ENCODE peak calls at places on chromosomes 6 and 20, in six cellular contexts. B, L, A, Y, W and X are unnamed samples.

GRCh38 chr20:63945031-63945658 is 11.1 kb downstream of the UCKL1 start:
- DNase-seq in Y (no peak), L (no peak), B (no peak), A (no peak), W (peak; percentile 78), X (no peak)

GRCh38 chr6:145929037-145929633 is 35.0 kb downstream of the SHPRH start:
- DNase-seq in Y (peak; percentile 5), W (no peak), A (peak; percentile 18), B (no peak), L (peak; percentile 63), X (no peak)

GRCh38 chr6:41548098-41548840 is 2.1 kb downstream of the FOXP4 start:
- DNase-seq in Y (no peak), A (peak; percentile 22), W (peak; percentile 78), L (no peak), B (no peak), X (no peak)

GRCh38 chr6:33862536-33862935 is 58.7 kb upstream of the MLN start:
- DNase-seq in A (no peak), Y (no peak), L (no peak), B (no peak), W (no peak), X (no peak)

GRCh38 chr6:122394016-122394415 is 5.4 kb upstream of the HSF2 start:
- DNase-seq in W (no peak), L (no peak), B (no peak), Y (no peak), A (no peak), X (no peak)

GRCh38 chr6:21050930-21051329 is 516.7 kb downstream of the CDKAL1 start:
- DNase-seq in B (no peak), A (no peak), W (no peak), Y (no peak), L (no peak), X (no peak)

GRCh38 chr6:166223091-166223490 is 55.4 kb upstream of the TBXT start:
- DNase-seq in B (no peak), A (no peak), L (no peak), Y (no peak), W (no peak), X (no peak)

GRCh38 chr20:36404435-36404978 is 98.4 kb downstream of the DLGAP4 start:
- DNase-seq in W (no peak), B (no peak), L (no peak), A (no peak), Y (no peak), X (no peak)

GRCh38 chr6:40356242-40356910 is 230.8 kb downstream of the LRFN2 start:
- DNase-seq in B (no peak), A (no peak), Y (peak; percentile 37), L (no peak), W (no peak), X (no peak)

GRCh38 chr6:127938701-127939100 is 37.8 kb upstream of the THEMIS start:
- DNase-seq in W (no peak), B (no peak), L (no peak), A (peak; percentile 30), Y (peak; percentile 61), X (no peak)

GRCh38 chr6:44667668-44668390 is 280.3 kb downstream of the CDC5L start:
- DNase-seq in L (peak; percentile 21), A (peak; percentile 9), B (no peak), Y (no peak), W (no peak), X (no peak)

GRCh38 chr6:26022166-26022510 is 59.5 kb downstream of the TRIM38 start:
- DNase-seq in Y (peak; percentile 31), A (no peak), B (peak; percentile 63), L (peak; percentile 88), W (no peak), X (no peak)

GRCh38 chr20:34979366-34980153 is 23.9 kb downstream of the MYH7B start:
- DNase-seq in W (no peak), Y (no peak), B (peak; percentile 51), L (no peak), A (no peak), X (no peak)

GRCh38 chr6:116190550-116190949 is 63.3 kb downstream of the TSPYL4 start:
- DNase-seq in B (no peak), L (no peak), W (no peak), A (no peak), Y (no peak), X (no peak)

GRCh38 chr6:35552285-35552917 is 39.7 kb upstream of the TULP1 start:
- DNase-seq in W (peak; percentile 1), A (peak; percentile 58), Y (peak; percentile 29), B (no peak), L (peak; percentile 39), X (no peak)

GRCh38 chr6:74362391-74362790 is 666.4 kb downstream of the CD109 start:
- DNase-seq in W (no peak), Y (no peak), A (no peak), B (no peak), L (no peak), X (no peak)

GRCh38 chr6:134165827-134166226 is 113.4 kb upstream of the SLC2A12 start:
- DNase-seq in Y (no peak), A (no peak), W (no peak), B (no peak), L (no peak), X (no peak)

GRCh38 chr6:43951063-43951755 is 176.0 kb downstream of the MRPL14 start:
- DNase-seq in Y (no peak), W (peak; percentile 85), B (no peak), L (peak; percentile 28), A (no peak), X (no peak)

GRCh38 chr6:156028310-156029131 is 572.9 kb upstream of the NOX3 start:
- DNase-seq in A (peak; percentile 33), Y (no peak), B (no peak), L (peak; percentile 34), W (peak; percentile 70), X (no peak)

GRCh38 chr20:58721951-58722371 is 29.4 kb downstream of the NPEPL1 start:
- DNase-seq in L (no peak), W (no peak), B (peak; percentile 24), Y (no peak), A (no peak), X (no peak)

GRCh38 chr20:41256516-41256915 is 61.0 kb downstream of the ZHX3 start:
- DNase-seq in L (no peak), W (no peak), A (no peak), Y (no peak), B (no peak), X (no peak)

GRCh38 chr6:49918787-49919186 is 45.2 kb downstream of the DEFB114 start:
- DNase-seq in L (no peak), Y (no peak), B (no peak), A (no peak), W (no peak), X (no peak)

GRCh38 chr6:38658768-38659167 is 19.0 kb upstream of the BTBD9 start:
- DNase-seq in Y (no peak), W (no peak), L (no peak), A (no peak), B (no peak), X (no peak)

GRCh38 chr6:159100789-159101182 is 56.0 kb upstream of the TAGAP start:
- DNase-seq in B (no peak), Y (no peak), L (no peak), W (no peak), A (no peak), X (no peak)

GRCh38 chr6:159100011-159100788 is 55.4 kb upstream of the TAGAP start:
- DNase-seq in Y (no peak), L (no peak), A (no peak), W (no peak), B (no peak), X (no peak)

GRCh38 chr6:159097256-159097655 is 52.5 kb upstream of the TAGAP start:
- DNase-seq in L (no peak), W (no peak), Y (no peak), A (no peak), B (no peak), X (no peak)

GRCh38 chr6:159098636-159099106 is 53.9 kb upstream of the TAGAP start:
- DNase-seq in Y (no peak), W (peak; percentile 80), L (peak; percentile 64), B (no peak), A (peak; percentile 88), X (no peak)

GRCh38 chr6:159099311-159099710 is 54.5 kb upstream of the TAGAP start:
- DNase-seq in B (no peak), Y (no peak), L (no peak), W (no peak), A (no peak), X (no peak)
- H3K27ac ChIP-seq in B (no peak overlapping the region), Y (no peak overlapping the region), L (peak overlapping the region; percentile 52), W (no peak overlapping the region), A (peak overlapping the region; percentile 76), X (no peak overlapping the region)

DNA sequence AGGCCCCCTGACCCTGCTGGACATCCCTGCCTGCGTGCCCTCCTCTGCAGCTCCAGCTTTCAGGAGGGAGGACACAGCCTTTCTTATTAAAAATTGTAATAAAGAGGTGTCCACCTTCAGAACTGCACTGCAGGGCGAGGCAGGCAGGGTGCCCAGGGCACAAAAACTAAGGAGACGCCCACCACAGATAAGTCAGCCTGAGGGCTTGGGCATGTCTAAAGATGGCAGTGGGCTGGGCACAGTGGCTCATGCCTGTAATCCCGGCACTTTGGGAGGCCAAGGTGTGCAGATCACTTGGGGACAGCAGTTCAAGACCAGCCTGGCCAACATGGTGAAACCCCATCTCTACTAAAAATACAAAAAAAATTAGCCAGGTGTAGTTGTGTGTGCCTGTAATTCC is 7.0 kb upstream of the C20orf144 start:
- DNase-seq in A (no peak), L (no peak), Y (no peak), W (peak; percentile 29), B (no peak), X (no peak)
- H3K27ac ChIP-seq in A (no peak overlapping the region), L (no peak overlapping the region), Y (no peak overlapping the region), W (no peak overlapping the region), B (no peak overlapping the region), X (no peak overlapping the region)

GRCh38 chr6:157864185-157864761 is 41.2 kb downstream of the SNX9 start:
- DNase-seq in B (no peak), A (no peak), W (no peak), Y (no peak), L (no peak), X (no peak)

GRCh38 chr6:157860505-157860991 is 37.5 kb downstream of the SNX9 start:
- DNase-seq in L (no peak), W (no peak), A (peak; percentile 75), B (no peak), Y (no peak), X (no peak)

GRCh38 chr6:157861814-157862213 is 38.8 kb downstream of the SNX9 start:
- DNase-seq in L (no peak), B (no peak), A (no peak), Y (peak; percentile 58), W (no peak), X (no peak)

GRCh38 chr6:157861184-157861583 is 38.1 kb downstream of the SNX9 start:
- DNase-seq in W (no peak), B (no peak), L (no peak), A (no peak), Y (no peak), X (no peak)

GRCh38 chr6:157859775-157860504 is 36.9 kb downstream of the SNX9 start:
- DNase-seq in W (no peak), Y (no peak), L (no peak), B (no peak), A (no peak), X (no peak)
- H3K27ac ChIP-seq in W (no peak overlapping the region), Y (no peak overlapping the region), L (no peak overlapping the region), B (no peak overlapping the region), A (no peak overlapping the region), X (no peak overlapping the region)

DNA sequence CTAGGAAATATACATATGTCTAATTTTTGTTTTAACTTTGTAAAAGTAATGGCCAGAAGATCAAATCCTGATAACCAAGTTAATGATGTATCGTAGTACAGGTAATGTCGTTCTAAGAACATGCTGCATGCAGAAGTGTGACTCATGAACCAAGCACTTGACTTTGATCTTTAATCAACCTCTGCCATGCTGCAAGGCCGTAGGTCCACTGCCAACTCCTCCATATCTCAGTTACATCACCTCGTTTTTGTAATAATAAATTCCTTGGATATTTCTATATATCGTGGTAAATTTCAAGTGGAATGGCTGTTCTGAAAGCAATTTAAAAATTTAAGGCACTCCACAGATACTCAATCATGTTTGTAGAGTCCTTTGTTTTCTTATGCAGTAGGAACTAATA is 771.7 kb downstream of the EPHA7 start:
- DNase-seq in B (no peak), W (no peak), A (no peak), Y (no peak), L (no peak), X (no peak)
- H3K27ac ChIP-seq in B (no peak overlapping the region), W (no peak overlapping the region), A (no peak overlapping the region), Y (no peak overlapping the region), L (no peak overlapping the region), X (no peak overlapping the region)